ENCODE peak calls at places on chromosomes 3 and 15, in four cellular contexts. T, Z, F and A are unnamed samples.

GRCh38 chr15:63876085-63876662 is 42.4 kb upstream of the HERC1 start:
- DNase-seq in T (no peak), Z (no peak), F (no peak), A (no peak)

GRCh38 chr3:160381470-160381869 is 17.6 kb downstream of the IFT80 start:
- DNase-seq in T (no peak), Z (no peak), F (no peak), A (no peak)

GRCh38 chr15:91348812-91349500 is 248.9 kb downstream of the SV2B start:
- DNase-seq in T (no peak), Z (no peak), F (no peak), A (no peak)

GRCh38 chr3:5309602-5310001 is 122.1 kb downstream of the EDEM1 start:
- DNase-seq in T (no peak), Z (no peak), F (no peak), A (no peak)

GRCh38 chr3:157832588-157832987 is 273.6 kb downstream of the SHOX2 start:
- DNase-seq in T (no peak), Z (no peak), F (peak; percentile 73), A (no peak)

GRCh38 chr15:76512971-76513370 is 176.4 kb downstream of the ISL2 start:
- DNase-seq in T (no peak), Z (no peak), F (peak; percentile 1), A (no peak)

GRCh38 chr3:105398407-105398806 is 31.7 kb downstream of the ALCAM start:
- DNase-seq in T (no peak), Z (no peak), F (no peak), A (no peak)

GRCh38 chr3:159936541-159936940 is 52.1 kb upstream of the IL12A start:
- DNase-seq in T (no peak), Z (no peak), F (no peak), A (no peak)

GRCh38 chr15:78944669-78945407 is at the start of gene CTSH:
- DNase-seq in T (peak; percentile 95), Z (peak; percentile 67), F (peak; percentile 20), A (peak; percentile 94)

GRCh38 chr15:60649845-60650548 is 171.1 kb upstream of the ICE2 start:
- DNase-seq in T (peak; percentile 14), Z (no peak), F (no peak), A (peak; percentile 40)

GRCh38 chr15:75198560-75199346 is 2.9 kb upstream of the C15orf39 start:
- DNase-seq in T (no peak), Z (peak; percentile 96), F (no peak), A (peak; percentile 83)

GRCh38 chr3:189355481-189356201 is 183.9 kb downstream of the TPRG1 start:
- DNase-seq in T (peak; percentile 28), Z (no peak), F (peak; percentile 3), A (no peak)

DNA sequence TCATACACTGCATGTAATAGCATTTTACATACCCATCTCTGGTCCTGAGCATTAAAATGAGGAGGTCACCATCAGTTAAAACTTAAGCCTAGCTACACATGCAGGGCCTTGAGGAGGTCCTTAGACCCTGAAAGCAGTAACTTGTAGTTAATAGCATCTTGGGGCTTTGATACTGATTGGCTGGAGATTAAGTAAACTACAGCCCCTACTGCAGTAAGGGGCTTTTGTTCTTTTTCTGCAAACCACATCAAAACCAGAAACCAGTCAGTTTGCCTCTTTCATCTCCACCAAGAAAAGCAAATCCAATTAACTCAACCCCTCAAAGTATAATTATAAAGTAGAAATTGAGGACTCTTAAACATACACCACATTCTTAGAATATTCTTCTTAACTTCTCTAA is 622.7 kb downstream of the ZPLD1 start:
- DNase-seq in T (no peak), Z (no peak), F (no peak), A (no peak)
- TF ChIP-seq CTCF in T (no peak), Z (no peak), F (no peak), A (no peak)

DNA sequence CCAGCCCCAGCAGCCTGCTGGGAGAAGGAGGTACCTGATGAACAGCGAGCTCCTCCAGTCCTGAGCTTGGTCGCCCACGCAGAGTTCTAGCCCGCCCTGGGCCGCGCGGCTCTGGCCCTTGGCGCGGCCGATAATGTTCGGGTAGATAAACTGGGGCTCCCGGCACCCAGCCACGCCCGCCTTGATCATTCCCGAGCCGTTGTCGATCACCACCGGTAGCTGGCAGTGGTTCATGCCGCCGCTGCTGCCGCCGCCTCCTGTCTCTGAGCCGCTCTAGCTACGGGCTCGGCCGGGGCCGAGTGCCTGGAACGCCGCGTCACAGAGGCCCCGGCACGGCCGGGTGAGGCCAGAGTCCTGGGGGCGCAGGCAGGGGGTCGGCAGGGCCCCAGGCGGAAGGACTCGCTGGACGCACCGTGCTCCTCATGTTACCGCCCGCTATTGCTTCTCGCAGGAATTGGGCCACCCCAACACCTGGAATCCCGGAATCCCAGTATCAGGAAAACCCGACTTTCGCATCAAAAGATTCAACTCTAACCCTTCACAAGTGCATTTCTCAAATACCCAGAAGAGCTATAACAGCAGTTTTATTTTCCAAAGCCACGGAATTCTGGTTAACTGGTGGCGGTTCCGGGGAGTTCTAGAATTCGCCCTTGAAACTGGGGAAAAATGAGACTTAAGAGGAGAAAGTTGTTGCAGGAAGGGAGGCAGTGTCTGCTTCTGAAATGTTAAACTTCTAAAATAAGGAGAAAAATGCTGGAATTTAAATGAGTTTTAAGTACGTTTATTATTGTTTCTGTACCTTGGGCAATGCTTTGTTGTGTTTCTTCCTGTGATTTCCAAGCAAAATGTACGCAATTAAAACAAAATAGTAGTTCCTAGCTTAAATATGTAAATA is at the start of gene ACTRT3:
- DNase-seq in T (peak; percentile 85), Z (peak; percentile 83), F (peak; percentile 69), A (peak; percentile 69)
- TF ChIP-seq CTCF in T (peak; percentile 7), Z (peak; percentile 21), F (no peak), A (peak; percentile 1)

GRCh38 chr3:143648218-143648617 is 200.1 kb downstream of the SLC9A9 start:
- DNase-seq in T (no peak), Z (no peak), F (no peak), A (no peak)

GRCh38 chr3:143652118-143652517 is 196.2 kb downstream of the SLC9A9 start:
- DNase-seq in T (no peak), Z (no peak), F (no peak), A (no peak)

GRCh38 chr3:143650827-143651226 is 197.4 kb downstream of the SLC9A9 start:
- DNase-seq in T (no peak), Z (no peak), F (no peak), A (no peak)

GRCh38 chr3:143650120-143650519 is 198.1 kb downstream of the SLC9A9 start:
- DNase-seq in T (no peak), Z (no peak), F (no peak), A (no peak)

DNA sequence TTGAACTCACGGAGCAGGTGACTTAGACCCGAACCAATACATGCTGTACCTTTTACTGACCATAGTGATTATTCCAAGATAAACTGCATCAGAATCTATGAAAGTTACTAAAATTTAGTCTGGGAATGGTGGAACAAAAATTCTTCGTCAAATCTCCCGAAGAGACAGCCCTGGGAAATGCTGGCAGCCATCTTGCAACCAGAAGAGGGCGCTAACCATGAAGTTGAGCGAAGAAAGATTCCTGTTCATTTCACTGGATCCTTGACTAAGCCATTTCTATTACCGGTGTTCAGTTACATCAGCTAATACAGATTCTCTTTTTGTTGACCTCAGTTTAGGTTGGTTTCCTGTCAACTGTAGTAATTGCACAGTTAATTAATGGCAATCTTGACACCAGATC is 199.6 kb downstream of the SLC9A9 start:
- DNase-seq in T (no peak), Z (no peak), F (no peak), A (no peak)
- TF ChIP-seq CTCF in T (peak; percentile 19), Z (peak; percentile 68), F (peak; percentile 12), A (peak; percentile 9)

DNA sequence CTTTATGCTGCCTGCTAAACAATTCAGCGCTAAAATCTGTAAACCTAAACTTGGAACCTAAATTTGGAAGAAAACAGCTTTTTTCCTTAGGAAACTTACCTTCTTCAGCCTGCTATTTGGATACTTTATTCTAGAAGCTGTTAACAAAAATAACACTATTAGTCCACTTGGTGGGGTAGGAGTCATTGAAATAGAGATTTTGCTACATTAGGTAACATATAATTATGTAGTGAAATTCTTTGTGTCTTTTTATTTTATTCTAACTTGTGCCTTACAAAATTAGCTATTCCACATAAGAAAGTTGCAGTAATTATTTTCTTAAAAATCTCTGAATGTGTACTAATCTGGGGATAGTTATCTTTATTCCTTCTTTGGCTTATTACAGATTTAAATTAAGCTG is 360.4 kb upstream of the ROBO2 start:
- DNase-seq in T (no peak), Z (no peak), F (no peak), A (no peak)
- TF ChIP-seq CTCF in T (peak; percentile 48), Z (no peak), F (no peak), A (no peak)

GRCh38 chr15:57259511-57260143 is 116.7 kb upstream of the CGNL1 start:
- DNase-seq in T (no peak), Z (peak; percentile 13), F (no peak), A (no peak)

GRCh38 chr15:57263520-57263919 is 112.8 kb upstream of the CGNL1 start:
- DNase-seq in T (no peak), Z (no peak), F (no peak), A (no peak)
- TF ChIP-seq CTCF in T (no peak), Z (no peak), F (no peak), A (no peak)

DNA sequence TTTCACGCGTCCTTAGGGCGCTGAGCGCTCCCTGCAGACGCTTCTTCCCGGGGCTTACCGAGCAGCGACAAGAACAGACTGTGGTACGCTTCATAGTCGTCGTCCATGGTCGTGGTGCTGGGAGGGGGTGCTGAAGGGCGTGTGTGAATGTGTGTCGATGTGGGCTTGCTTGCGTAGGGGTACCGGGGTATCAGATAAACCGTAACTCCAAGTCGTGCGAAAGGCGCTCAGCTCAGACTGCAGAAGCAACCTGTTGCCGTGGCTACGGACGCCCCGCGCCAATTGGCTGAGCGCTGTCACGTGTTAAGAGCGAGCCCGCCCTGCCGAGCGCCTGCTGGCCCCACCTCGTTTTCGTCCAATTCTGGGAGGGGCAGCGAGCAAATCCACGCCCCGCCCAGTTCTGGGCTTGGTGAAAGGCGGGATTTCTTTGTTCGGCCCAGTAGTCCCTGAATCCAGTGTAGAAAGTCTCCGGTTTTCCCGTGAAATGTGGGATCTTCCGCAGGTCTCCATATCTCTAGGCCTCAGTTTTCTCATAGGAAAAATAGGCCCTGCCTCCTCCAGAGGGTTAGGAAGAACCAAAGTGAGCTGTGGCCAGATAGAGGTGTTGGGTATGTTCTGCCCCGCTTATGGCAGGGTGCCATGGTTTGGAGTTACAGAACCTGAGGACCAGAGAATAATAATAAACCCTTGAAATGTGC is at the start of gene EFCAB12:
- DNase-seq in T (peak; percentile 96), Z (peak; percentile 70), F (peak; percentile 91), A (peak; percentile 87)
- TF ChIP-seq CTCF in T (no peak), Z (no peak), F (peak; percentile 4), A (no peak)

DNA sequence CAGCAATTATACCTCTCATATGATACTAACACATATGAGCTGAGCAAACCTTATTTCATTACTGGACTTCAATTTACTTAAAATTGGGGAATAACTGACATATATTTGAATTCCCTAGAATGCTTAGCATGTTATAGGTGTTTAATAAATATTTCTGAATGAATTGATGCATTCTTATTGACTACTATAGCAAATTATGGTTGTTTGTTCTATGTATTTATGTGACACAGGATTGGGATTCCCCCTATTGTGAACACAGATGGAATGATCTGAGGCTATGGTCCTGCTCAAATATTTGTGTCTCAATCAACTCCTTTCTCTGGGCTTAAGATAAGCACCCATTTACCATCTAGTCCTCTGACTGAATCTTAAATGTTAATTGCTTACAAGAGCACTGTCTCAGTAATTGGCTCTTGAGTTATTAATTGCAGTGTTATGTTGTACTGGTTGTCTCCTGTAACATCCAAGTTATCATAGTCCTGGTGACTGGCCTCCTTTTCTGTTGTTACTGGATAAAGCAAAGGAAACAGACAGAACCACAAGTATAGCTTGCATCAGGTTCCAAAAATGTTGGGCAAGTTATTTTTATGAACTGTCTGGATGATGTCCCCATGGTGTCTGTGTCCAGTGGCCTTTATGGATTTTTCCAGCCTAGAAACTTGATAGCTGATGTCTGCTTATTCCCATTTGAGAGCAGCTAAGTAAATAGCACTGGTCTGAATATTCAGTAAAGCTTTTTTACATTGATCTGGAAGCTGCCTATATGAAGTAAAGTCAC is 2.3 kb upstream of the UACA start:
- DNase-seq in T (no peak), Z (no peak), F (peak; percentile 72), A (no peak)
- TF ChIP-seq CTCF in T (no peak), Z (no peak), F (no peak), A (no peak)